ENCODE peak calls at places on chromosomes 3 and 15, in five cellular contexts. Z, C, U, S and A are unnamed samples.

GRCh38 chr3:184134746-184135148 is 411 bp upstream of the EIF2B5 start:
- DNase-seq in Z (no peak), C (no peak), U (no peak), S (no peak), A (no peak)

GRCh38 chr3:55669133-55669532 is 182.0 kb upstream of the WNT5A start:
- DNase-seq in Z (no peak), C (no peak), U (no peak), S (no peak), A (no peak)

GRCh38 chr3:121985841-121986240 is 36.2 kb downstream of the ILDR1 start:
- DNase-seq in Z (no peak), C (no peak), U (no peak), S (no peak), A (no peak)

GRCh38 chr3:127483902-127484591 is 106.5 kb downstream of the TPRA1 start:
- DNase-seq in Z (no peak), C (no peak), U (peak; percentile 38), S (no peak), A (no peak)

GRCh38 chr15:84816694-84817460 is at the start of gene ALPK3:
- DNase-seq in Z (no peak), C (no peak), U (no peak), S (no peak), A (no peak)

GRCh38 chr3:75254685-75255084 is 409.4 kb upstream of the FRG2C start:
- DNase-seq in Z (no peak), C (no peak), U (no peak), S (peak; percentile 10), A (no peak)

GRCh38 chr3:55481918-55482495 is 5.1 kb downstream of the WNT5A start:
- DNase-seq in Z (no peak), C (no peak), U (no peak), S (no peak), A (no peak)

GRCh38 chr15:33194237-33194636 is 277 bp downstream of the FMN1 start:
- DNase-seq in Z (no peak), C (no peak), U (no peak), S (no peak), A (no peak)

GRCh38 chr3:89171681-89172080 is 64.3 kb downstream of the EPHA3 start:
- DNase-seq in Z (no peak), C (no peak), U (no peak), S (no peak), A (no peak)

GRCh38 chr3:197597335-197597734 is 41.6 kb upstream of the BDH1 start:
- DNase-seq in Z (peak; percentile 71), C (no peak), U (no peak), S (no peak), A (no peak)

GRCh38 chr3:124878561-124879394 is 8.4 kb downstream of the ITGB5 start:
- DNase-seq in Z (peak; percentile 93), C (no peak), U (no peak), S (no peak), A (no peak)

GRCh38 chr3:129645291-129645690 is 38.8 kb upstream of the PLXND1 start:
- DNase-seq in Z (no peak), C (no peak), U (no peak), S (no peak), A (no peak)

DNA sequence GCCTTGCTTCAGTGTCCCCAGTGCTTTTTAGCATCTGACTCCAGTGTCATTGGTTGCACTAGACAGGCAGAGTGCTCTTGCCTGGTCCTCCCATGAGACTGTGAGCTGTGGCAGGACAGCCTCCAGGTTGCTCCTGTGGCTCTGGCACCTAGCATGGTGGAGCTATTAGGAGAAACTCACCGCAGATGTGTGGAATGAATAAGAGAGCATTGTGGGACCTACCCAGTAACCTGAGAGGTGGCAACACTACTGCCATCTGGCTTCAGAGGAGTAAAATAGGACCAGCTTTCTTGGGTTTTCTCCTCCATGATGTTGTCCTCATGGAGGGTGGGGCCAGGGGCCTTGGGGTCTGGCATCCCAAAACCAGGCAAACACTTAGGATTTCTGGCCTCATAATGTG is 183.6 kb downstream of the EPHB1 start:
- DNase-seq in Z (no peak), C (no peak), U (no peak), S (no peak), A (no peak)
- TF ChIP-seq SUZ12 in Z (no peak), C (no peak), U (no peak), S (no peak), A (no peak)

GRCh38 chr3:99895706-99896441 is 78.2 kb downstream of the CMSS1 start:
- DNase-seq in Z (peak; percentile 82), C (no peak), U (no peak), S (no peak), A (no peak)
- TF ChIP-seq SUZ12 in Z (no peak), C (no peak), U (no peak), S (no peak), A (no peak)

DNA sequence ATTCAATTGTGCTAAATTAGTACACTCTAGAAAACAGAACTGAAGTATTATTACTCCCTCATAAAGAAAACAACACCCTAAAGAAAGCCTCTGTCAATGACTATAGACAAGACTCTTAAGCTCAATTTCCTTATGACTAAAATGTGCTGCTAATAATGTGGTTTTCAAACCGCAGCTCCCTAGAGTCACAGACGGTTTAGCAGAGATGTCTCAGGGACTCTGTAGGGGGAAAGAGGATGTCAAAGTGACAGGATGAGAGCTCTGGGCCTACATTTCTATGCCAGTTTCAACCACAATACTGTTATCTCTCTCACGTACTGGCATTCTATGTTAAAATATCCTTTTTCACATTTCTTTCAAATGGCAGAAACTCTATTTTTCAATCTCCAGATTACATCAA is 37.6 kb upstream of the WDR49 start:
- DNase-seq in Z (no peak), C (no peak), U (peak; percentile 84), S (no peak), A (no peak)
- TF ChIP-seq SUZ12 in Z (no peak), C (no peak), U (no peak), S (no peak), A (no peak)

GRCh38 chr3:185847506-185847905 is 22.7 kb upstream of the IGF2BP2 start:
- DNase-seq in Z (no peak), C (no peak), U (no peak), S (no peak), A (no peak)
- TF ChIP-seq SUZ12 in Z (no peak), C (no peak), U (no peak), S (no peak), A (no peak)

GRCh38 chr3:195084746-195085145 is 186.2 kb downstream of the XXYLT1 start:
- DNase-seq in Z (no peak), C (no peak), U (no peak), S (no peak), A (no peak)
- TF ChIP-seq SUZ12 in Z (no peak), C (no peak), U (no peak), S (no peak), A (no peak)

GRCh38 chr3:149199474-149199873 is 22.2 kb downstream of the CP start:
- DNase-seq in Z (no peak), C (no peak), U (no peak), S (no peak), A (peak; percentile 26)
- TF ChIP-seq SUZ12 in Z (no peak), C (no peak), U (no peak), S (no peak), A (no peak)